ENCODE peak calls at places on chromosomes 3 and 15, in five cellular contexts. One of them, this sample, is unnamed. For H3K27me3, the result is how much of the 10 kb centered on the place peaks cover.

GRCh38 chr3:57983734-57984518 is 24.3 kb upstream of the FLNB start:
- DNase-seq in DND-41: peak
- DNase-seq in H1: no peak
- DNase-seq in neuronal stem cell: no peak
- DNase-seq in mesenchymal stem cell: peak
- DNase-seq in this sample: peak

GRCh38 chr3:37249717-37250116 is 75.3 kb upstream of the LRRFIP2 start:
- DNase-seq in DND-41: no peak
- DNase-seq in H1: no peak
- DNase-seq in neuronal stem cell: no peak
- DNase-seq in mesenchymal stem cell: no peak
- DNase-seq in this sample: no peak

GRCh38 chr3:192130534-192131132 is 596.7 kb downstream of the FGF12 start:
- DNase-seq in DND-41: peak
- DNase-seq in H1: peak
- DNase-seq in neuronal stem cell: peak
- DNase-seq in mesenchymal stem cell: peak
- DNase-seq in this sample: peak

GRCh38 chr15:58467121-58467721 is 35.4 kb downstream of the LIPC start:
- DNase-seq in DND-41: no peak
- DNase-seq in H1: no peak
- DNase-seq in neuronal stem cell: no peak
- DNase-seq in mesenchymal stem cell: no peak
- DNase-seq in this sample: no peak

GRCh38 chr15:70478251-70478990 is 284.9 kb downstream of the UACA start:
- DNase-seq in DND-41: peak
- DNase-seq in H1: no peak
- DNase-seq in neuronal stem cell: no peak
- DNase-seq in mesenchymal stem cell: no peak
- DNase-seq in this sample: no peak

GRCh38 chr3:196968233-196969000 is at the start of gene PIGZ:
- DNase-seq in DND-41: peak
- DNase-seq in H1: no peak
- DNase-seq in neuronal stem cell: no peak
- DNase-seq in mesenchymal stem cell: no peak
- DNase-seq in this sample: peak

GRCh38 chr3:89049119-89049518 is 58.3 kb upstream of the EPHA3 start:
- DNase-seq in DND-41: no peak
- DNase-seq in H1: peak
- DNase-seq in neuronal stem cell: no peak
- DNase-seq in mesenchymal stem cell: no peak
- DNase-seq in this sample: no peak

GRCh38 chr3:32366638-32367368 is 24.9 kb upstream of the CMTM7 start:
- DNase-seq in DND-41: peak
- DNase-seq in H1: no peak
- DNase-seq in neuronal stem cell: no peak
- DNase-seq in mesenchymal stem cell: peak
- DNase-seq in this sample: no peak

GRCh38 chr3:108780235-108780634 is 23.0 kb upstream of the RETNLB start:
- DNase-seq in DND-41: peak
- DNase-seq in H1: no peak
- DNase-seq in neuronal stem cell: no peak
- DNase-seq in mesenchymal stem cell: no peak
- DNase-seq in this sample: no peak

GRCh38 chr3:111392911-111393351 is 149.1 kb upstream of the CD96 start:
- DNase-seq in DND-41: peak
- DNase-seq in H1: no peak
- DNase-seq in neuronal stem cell: no peak
- DNase-seq in mesenchymal stem cell: peak
- DNase-seq in this sample: no peak

GRCh38 chr3:100072328-100073048 is 41.8 kb downstream of the FILIP1L start:
- DNase-seq in DND-41: peak
- DNase-seq in H1: no peak
- DNase-seq in neuronal stem cell: no peak
- DNase-seq in mesenchymal stem cell: peak
- DNase-seq in this sample: no peak

GRCh38 chr3:49081429-49081828 is 12.4 kb downstream of the QRICH1 start:
- DNase-seq in DND-41: no peak
- DNase-seq in H1: no peak
- DNase-seq in neuronal stem cell: no peak
- DNase-seq in mesenchymal stem cell: no peak
- DNase-seq in this sample: no peak

GRCh38 chr3:127037021-127037400 is 54.1 kb downstream of the PLXNA1 start:
- DNase-seq in DND-41: no peak
- DNase-seq in H1: no peak
- DNase-seq in neuronal stem cell: no peak
- DNase-seq in mesenchymal stem cell: no peak
- DNase-seq in this sample: no peak

GRCh38 chr3:125443923-125444322 is 68.8 kb upstream of the ZNF148 start:
- DNase-seq in DND-41: no peak
- DNase-seq in H1: no peak
- DNase-seq in neuronal stem cell: no peak
- DNase-seq in mesenchymal stem cell: peak
- DNase-seq in this sample: peak

GRCh38 chr3:11556234-11556633 is 87.5 kb downstream of the VGLL4 start:
- DNase-seq in DND-41: no peak
- DNase-seq in H1: no peak
- DNase-seq in neuronal stem cell: no peak
- DNase-seq in mesenchymal stem cell: no peak
- DNase-seq in this sample: no peak

GRCh38 chr3:44032487-44032886 is 209.2 kb upstream of the TOPAZ1 start:
- DNase-seq in DND-41: no peak
- DNase-seq in H1: no peak
- DNase-seq in neuronal stem cell: no peak
- DNase-seq in mesenchymal stem cell: no peak
- DNase-seq in this sample: no peak

GRCh38 chr3:44030690-44031344 is 210.9 kb upstream of the TOPAZ1 start:
- DNase-seq in DND-41: no peak
- DNase-seq in H1: no peak
- DNase-seq in neuronal stem cell: no peak
- DNase-seq in mesenchymal stem cell: no peak
- DNase-seq in this sample: peak

GRCh38 chr3:44031387-44032380 is 210.0 kb upstream of the TOPAZ1 start:
- DNase-seq in DND-41: no peak
- DNase-seq in H1: no peak
- DNase-seq in neuronal stem cell: no peak
- DNase-seq in mesenchymal stem cell: no peak
- DNase-seq in this sample: no peak

GRCh38 chr3:44026224-44026865 is 215.3 kb upstream of the TOPAZ1 start:
- DNase-seq in DND-41: no peak
- DNase-seq in H1: no peak
- DNase-seq in neuronal stem cell: no peak
- DNase-seq in mesenchymal stem cell: no peak
- DNase-seq in this sample: no peak

DNA sequence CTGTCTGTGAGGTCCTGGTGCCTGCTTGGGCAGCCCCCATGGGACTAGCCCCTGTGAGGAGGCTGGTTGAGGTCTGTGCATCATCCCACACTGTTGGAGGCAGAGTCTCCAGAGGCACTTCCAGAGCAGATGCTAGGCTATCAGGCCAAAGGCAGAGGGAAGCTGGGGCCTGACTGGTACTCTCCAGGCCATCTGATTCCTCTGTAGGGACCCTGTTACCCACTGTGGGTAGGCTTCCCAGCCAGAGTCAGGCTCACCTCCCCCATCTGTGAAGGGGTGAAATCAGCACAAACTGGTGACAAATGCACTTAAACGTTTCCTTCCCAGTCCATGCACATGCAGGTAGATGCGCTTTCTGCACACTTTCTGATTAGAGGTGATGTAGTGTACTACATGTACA is 212.6 kb upstream of the TOPAZ1 start:
- DNase-seq in DND-41: no peak
- DNase-seq in H1: no peak
- DNase-seq in neuronal stem cell: no peak
- DNase-seq in mesenchymal stem cell: no peak
- DNase-seq in this sample: no peak
- H3K27me3 ChIP-seq in DND-41: under half
- H3K27me3 ChIP-seq in H1: under half
- H3K27me3 ChIP-seq in neuronal stem cell: under half
- H3K27me3 ChIP-seq in mesenchymal stem cell: under half
- H3K27me3 ChIP-seq in this sample: under half

DNA sequence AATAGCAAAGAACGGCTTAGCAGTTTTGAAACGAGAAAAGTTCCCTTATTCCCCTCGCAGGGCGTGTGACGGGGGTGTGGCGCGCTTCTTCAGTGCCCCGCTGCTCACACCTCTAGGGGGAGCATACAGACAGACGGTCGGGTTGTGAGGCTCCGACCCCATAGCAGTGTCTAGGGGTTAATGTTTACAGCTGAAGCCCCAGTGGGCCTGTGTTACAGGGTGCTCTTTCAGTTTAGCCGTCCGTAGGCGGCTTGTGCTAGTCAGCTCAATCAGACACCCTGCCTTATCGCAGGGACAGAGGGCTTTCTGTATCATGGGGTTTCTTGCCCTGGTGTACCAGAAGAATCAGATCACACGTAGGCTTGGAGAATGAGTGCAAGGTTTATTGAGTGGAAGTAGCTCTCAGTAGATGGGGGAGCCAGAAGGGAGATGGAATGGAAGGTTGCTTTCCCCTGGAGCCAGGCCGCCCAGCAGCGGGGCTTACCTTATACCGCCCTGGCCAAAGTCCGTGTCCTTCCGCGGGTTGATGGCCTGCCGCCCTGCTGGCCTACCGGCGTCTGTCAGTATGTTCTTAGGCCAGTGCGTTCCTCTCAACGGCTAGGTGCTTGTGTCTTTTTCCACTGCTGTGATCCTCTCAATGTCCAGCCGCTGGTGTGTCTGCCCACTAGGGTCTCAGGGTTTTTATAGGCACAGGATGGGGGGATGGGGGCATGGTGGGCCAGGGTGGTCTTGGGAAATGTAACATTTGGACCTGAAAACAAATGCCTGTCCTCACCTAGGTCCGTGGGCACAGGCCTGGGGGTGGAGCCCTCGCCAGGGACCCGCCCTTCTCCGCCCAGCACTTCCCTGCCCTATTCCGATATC is 32.2 kb upstream of the ACP3 start:
- DNase-seq in DND-41: no peak
- DNase-seq in H1: no peak
- DNase-seq in neuronal stem cell: no peak
- DNase-seq in mesenchymal stem cell: no peak
- DNase-seq in this sample: no peak
- H3K9ac ChIP-seq in DND-41: no peak
- H3K9ac ChIP-seq in H1: no peak
- H3K9ac ChIP-seq in neuronal stem cell: no peak
- H3K9ac ChIP-seq in mesenchymal stem cell: no peak
- H3K9ac ChIP-seq in this sample: no peak

DNA sequence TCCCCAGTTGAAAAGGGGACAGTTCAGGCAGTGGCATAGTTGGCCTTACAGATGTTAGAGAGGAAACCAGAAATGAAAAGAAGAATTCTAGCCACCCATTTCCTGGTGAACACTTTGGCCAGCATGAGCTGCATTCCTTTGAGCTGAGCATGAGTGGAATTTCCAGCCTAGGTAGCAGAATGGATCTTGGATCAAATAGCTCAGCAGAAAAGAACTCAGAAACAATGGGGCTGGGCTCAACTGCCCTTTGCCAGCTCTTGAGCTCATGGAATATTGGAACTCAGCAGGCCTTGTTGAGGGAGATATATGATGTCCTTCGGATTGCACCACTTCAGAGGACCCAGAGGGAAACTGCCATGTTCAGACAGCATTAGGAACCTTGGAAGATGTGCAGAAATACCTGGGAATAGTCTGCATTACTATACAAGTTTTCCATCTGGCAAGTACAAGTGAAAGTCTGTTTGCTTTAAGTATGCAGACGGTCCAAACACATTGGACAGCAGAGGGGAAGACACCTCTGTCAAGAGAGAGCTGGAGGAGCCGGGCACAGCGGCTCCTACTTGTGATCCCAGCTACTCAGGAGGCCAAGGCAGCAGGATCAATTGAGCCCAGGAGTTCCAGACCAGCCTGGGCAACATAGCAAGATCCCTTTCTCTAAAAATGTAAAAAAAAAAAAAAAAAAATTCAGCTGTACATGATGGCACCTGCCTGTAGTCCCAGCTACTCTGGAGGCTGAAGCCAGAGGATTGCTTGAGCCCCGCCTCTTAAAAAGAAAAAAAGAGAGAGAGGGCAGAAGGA is 3.1 kb upstream of the CDV3 start:
- DNase-seq in DND-41: no peak
- DNase-seq in H1: no peak
- DNase-seq in neuronal stem cell: no peak
- DNase-seq in mesenchymal stem cell: peak
- DNase-seq in this sample: peak
- H3K27me3 ChIP-seq in DND-41: under half
- H3K27me3 ChIP-seq in H1: under half
- H3K27me3 ChIP-seq in neuronal stem cell: under half
- H3K27me3 ChIP-seq in mesenchymal stem cell: under half
- H3K27me3 ChIP-seq in this sample: under half

GRCh38 chr15:34799825-34800168 is 4.4 kb upstream of the ACTC1 start:
- DNase-seq in DND-41: no peak
- DNase-seq in H1: no peak
- DNase-seq in neuronal stem cell: no peak
- DNase-seq in mesenchymal stem cell: no peak
- DNase-seq in this sample: no peak

GRCh38 chr15:34802371-34802770 is 7.0 kb upstream of the ACTC1 start:
- DNase-seq in DND-41: no peak
- DNase-seq in H1: no peak
- DNase-seq in neuronal stem cell: no peak
- DNase-seq in mesenchymal stem cell: no peak
- DNase-seq in this sample: no peak

GRCh38 chr15:34802803-34803395 is 7.5 kb upstream of the ACTC1 start:
- DNase-seq in DND-41: no peak
- DNase-seq in H1: no peak
- DNase-seq in neuronal stem cell: no peak
- DNase-seq in mesenchymal stem cell: no peak
- DNase-seq in this sample: no peak

GRCh38 chr15:34796847-34797246 is 1.5 kb upstream of the ACTC1 start:
- DNase-seq in DND-41: no peak
- DNase-seq in H1: no peak
- DNase-seq in neuronal stem cell: no peak
- DNase-seq in mesenchymal stem cell: no peak
- DNase-seq in this sample: no peak

GRCh38 chr15:34799149-34799824 is 3.9 kb upstream of the ACTC1 start:
- DNase-seq in DND-41: no peak
- DNase-seq in H1: no peak
- DNase-seq in neuronal stem cell: no peak
- DNase-seq in mesenchymal stem cell: peak
- DNase-seq in this sample: no peak
- H3K9ac ChIP-seq in DND-41: no peak
- H3K9ac ChIP-seq in H1: no peak
- H3K9ac ChIP-seq in neuronal stem cell: no peak
- H3K9ac ChIP-seq in mesenchymal stem cell: no peak
- H3K9ac ChIP-seq in this sample: no peak

This sample was measured in GM23248.